ENCODE peak calls at places on chromosomes 1 and 21, in nine cellular contexts. X is tibial nerve, J is A549, Z is heart left ventricle, M is breast epithelium, K is gastrocnemius medialis, L is H54, B is body of pancreas, R is IMR-90. P is an unnamed sample.

GRCh38 chr1:244778356-244778755 is 57.1 kb upstream of the COX20 start:
- DNase-seq in X (no peak), J (no peak), Z (no peak), M (no peak), K (no peak), L (peak), B (no peak), R (peak), P (no peak)

GRCh38 chr1:39632491-39633417 is 6.7 kb downstream of the HEYL start:
- DNase-seq in X (peak), J (no peak), Z (peak), M (no peak), K (no peak), L (no peak), B (peak), R (peak), P (no peak)

GRCh38 chr1:171403396-171403795 is 81.9 kb upstream of the PRRC2C start:
- DNase-seq in X (no peak), J (no peak), Z (no peak), M (no peak), K (no peak), L (peak), B (no peak), R (no peak), P (no peak)

GRCh38 chr1:43933386-43934278 is at the start of gene ARTN:
- DNase-seq in X (no peak), J (no peak), Z (peak), M (no peak), K (no peak), L (no peak), B (peak), R (no peak), P (no peak)

GRCh38 chr1:9612162-9612845 is 23.6 kb downstream of the TMEM201 start:
- DNase-seq in X (no peak), J (no peak), Z (no peak), M (no peak), K (no peak), L (peak), B (no peak), R (no peak), P (no peak)

GRCh38 chr1:8408151-8408839 is 90.4 kb downstream of the SLC45A1 start:
- DNase-seq in X (no peak), J (no peak), Z (peak), M (no peak), K (peak), L (no peak), B (peak), R (peak), P (no peak)

GRCh38 chr1:16724718-16725438 is 15.4 kb upstream of the RNU1-4 start:
- DNase-seq in X (peak), J (no peak), Z (peak), M (peak), K (no peak), L (no peak), B (peak), R (no peak), P (no peak)

GRCh38 chr21:39316729-39317128 is 3.3 kb upstream of the BRWD1 start:
- DNase-seq in X (no peak), J (no peak), Z (no peak), M (no peak), K (no peak), L (no peak), B (no peak), R (no peak), P (no peak)

GRCh38 chr1:101242331-101243050 is 5.7 kb downstream of the S1PR1 start:
- DNase-seq in X (no peak), J (no peak), Z (no peak), M (no peak), K (no peak), L (no peak), B (no peak), R (no peak), P (no peak)

GRCh38 chr1:13930151-13930550 is 230.2 kb downstream of the PRDM2 start:
- DNase-seq in X (no peak), J (peak), Z (no peak), M (no peak), K (no peak), L (no peak), B (peak), R (no peak), P (peak)

GRCh38 chr1:4830756-4831155 is 176.3 kb downstream of the AJAP1 start:
- DNase-seq in X (no peak), J (no peak), Z (no peak), M (no peak), K (no peak), L (no peak), B (peak), R (no peak), P (no peak)

GRCh38 chr21:36698160-36699025 is 522 bp upstream of the SIM2 start:
- DNase-seq in X (no peak), J (peak), Z (peak), M (no peak), K (no peak), L (no peak), B (no peak), R (peak), P (peak)

GRCh38 chr1:25243907-25244306 is 3.3 kb downstream of the RSRP1 start:
- DNase-seq in X (no peak), J (no peak), Z (no peak), M (no peak), K (no peak), L (no peak), B (no peak), R (no peak), P (no peak)

GRCh38 chr1:186884266-186884665 is 55.5 kb downstream of the PLA2G4A start:
- DNase-seq in X (no peak), J (no peak), Z (no peak), M (no peak), K (no peak), L (no peak), B (no peak), R (peak), P (no peak)

GRCh38 chr1:184563308-184563707 is 176.5 kb downstream of the C1orf21 start:
- DNase-seq in X (no peak), J (peak), Z (no peak), M (no peak), K (no peak), L (peak), B (no peak), R (peak), P (no peak)

GRCh38 chr1:94866178-94866822 is 46.1 kb downstream of the SLC44A3 start:
- DNase-seq in X (no peak), J (no peak), Z (no peak), M (no peak), K (no peak), L (no peak), B (no peak), R (peak), P (no peak)

GRCh38 chr1:246566808-246567154 is 525 bp downstream of the CNST start:
- DNase-seq in X (peak), J (no peak), Z (no peak), M (no peak), K (peak), L (no peak), B (no peak), R (peak), P (no peak)

GRCh38 chr1:50272923-50273322 is 150.3 kb downstream of the DMRTA2 start:
- DNase-seq in X (no peak), J (no peak), Z (no peak), M (no peak), K (no peak), L (no peak), B (no peak), R (no peak), P (no peak)

GRCh38 chr1:152108899-152109222 is 6.4 kb downstream of the TCHH start:
- DNase-seq in X (no peak), J (peak), Z (peak), M (no peak), K (no peak), L (no peak), B (no peak), R (no peak), P (no peak)

GRCh38 chr1:38858833-38859560 is 575 bp downstream of the RRAGC start:
- DNase-seq in X (peak), J (peak), Z (peak), M (peak), K (peak), L (peak), B (peak), R (peak), P (no peak)

GRCh38 chr1:1293258-1293617 is 13.0 kb downstream of the SCNN1D start:
- DNase-seq in X (no peak), J (no peak), Z (no peak), M (no peak), K (no peak), L (no peak), B (no peak), R (no peak), P (no peak)

GRCh38 chr1:234585333-234586055 is 24.5 kb downstream of the IRF2BP2 start:
- DNase-seq in X (no peak), J (no peak), Z (no peak), M (no peak), K (peak), L (no peak), B (no peak), R (peak), P (no peak)

GRCh38 chr1:38962560-38962959 is 20.9 kb upstream of the RHBDL2 start:
- DNase-seq in X (no peak), J (no peak), Z (no peak), M (no peak), K (no peak), L (no peak), B (no peak), R (peak), P (no peak)

GRCh38 chr1:100188617-100189016 is 10.6 kb upstream of the LRRC39 start:
- DNase-seq in X (no peak), J (no peak), Z (peak), M (no peak), K (peak), L (no peak), B (no peak), R (peak), P (no peak)

GRCh38 chr1:48878191-48878940 is 101.7 kb upstream of the BEND5 start:
- DNase-seq in X (no peak), J (peak), Z (no peak), M (no peak), K (no peak), L (peak), B (no peak), R (peak), P (no peak)

GRCh38 chr1:116943438-116943837 is 33.7 kb downstream of the PTGFRN start:
- DNase-seq in X (no peak), J (no peak), Z (no peak), M (no peak), K (no peak), L (no peak), B (no peak), R (no peak), P (no peak)

GRCh38 chr1:210294991-210295773 is 33.5 kb upstream of the HHAT start:
- DNase-seq in X (no peak), J (no peak), Z (peak), M (no peak), K (no peak), L (no peak), B (peak), R (no peak), P (no peak)

DNA sequence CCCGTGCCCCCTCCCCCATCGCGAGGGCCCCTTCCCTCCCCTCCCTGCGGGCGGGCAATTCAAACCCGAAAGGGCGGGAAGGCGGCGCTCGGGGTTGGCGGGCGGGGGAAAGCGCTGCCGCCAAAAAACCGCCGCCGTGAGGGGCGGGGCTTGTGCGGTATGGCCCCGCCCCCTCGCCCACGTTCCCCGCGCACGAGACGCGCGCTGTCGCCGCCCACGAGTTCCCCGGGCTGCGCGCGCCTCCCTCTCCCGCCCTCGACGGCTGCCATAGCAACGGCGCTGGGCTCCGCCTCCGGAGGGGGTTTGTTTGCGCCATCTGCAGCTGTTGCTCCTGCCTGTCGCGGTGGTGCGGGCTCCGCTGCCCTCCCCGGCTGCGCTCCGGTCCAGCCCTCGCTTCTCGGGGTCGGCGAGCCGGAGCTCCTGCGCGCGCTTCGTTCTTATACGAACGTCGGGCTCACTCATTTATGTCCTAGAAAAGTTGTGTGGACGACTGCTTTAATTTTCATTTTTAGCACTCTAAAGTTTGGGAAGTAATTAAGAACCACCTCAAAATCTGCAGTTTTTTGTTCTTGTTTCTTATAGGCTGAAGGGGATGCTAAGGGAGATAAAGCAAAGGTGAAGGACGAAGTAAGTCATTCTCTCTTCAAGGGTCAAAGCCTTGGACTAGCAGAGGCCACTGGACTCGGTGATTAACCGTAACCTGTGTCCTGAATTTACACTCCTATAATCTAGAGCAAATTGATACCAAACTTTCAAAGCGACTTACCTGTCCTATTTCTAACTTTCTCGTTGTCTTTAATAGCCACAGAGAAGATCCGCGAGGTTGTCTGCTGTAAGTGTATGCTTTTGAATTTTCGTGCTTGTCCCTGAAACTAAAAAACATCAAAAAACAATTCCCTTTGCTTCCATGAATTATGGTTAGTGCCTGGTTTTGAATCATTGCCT is 933 bp downstream of the HMGN2 start:
- DNase-seq in X (peak), J (peak), Z (peak), M (peak), K (peak), L (peak), B (peak), R (peak), P (peak)
- TF ChIP-seq POLR2A in X (peak), J (no peak), Z (peak), M (peak), K (peak), L (no peak), B (no peak), R (no peak), P (peak)

GRCh38 chr1:26358411-26359384 is 4.8 kb upstream of the CRYBG2 start:
- DNase-seq in X (no peak), J (peak), Z (no peak), M (no peak), K (no peak), L (no peak), B (peak), R (no peak), P (no peak)

GRCh38 chr1:26354972-26355371 is 1.0 kb upstream of the CRYBG2 start:
- DNase-seq in X (no peak), J (no peak), Z (no peak), M (no peak), K (no peak), L (no peak), B (no peak), R (no peak), P (no peak)

GRCh38 chr1:26353976-26354820 is at the start of gene CRYBG2:
- DNase-seq in X (no peak), J (no peak), Z (no peak), M (peak), K (no peak), L (no peak), B (peak), R (no peak), P (no peak)

GRCh38 chr1:26356106-26356505 is 2.2 kb upstream of the CRYBG2 start:
- DNase-seq in X (no peak), J (no peak), Z (no peak), M (no peak), K (no peak), L (no peak), B (no peak), R (no peak), P (no peak)

GRCh38 chr1:26357121-26357602 is 3.2 kb upstream of the CRYBG2 start:
- DNase-seq in X (no peak), J (no peak), Z (no peak), M (no peak), K (no peak), L (peak), B (no peak), R (no peak), P (no peak)
- TF ChIP-seq POLR2A in X (no peak), J (no peak), Z (no peak), M (no peak), K (no peak), L (no peak), B (no peak), R (no peak), P (no peak)

DNA sequence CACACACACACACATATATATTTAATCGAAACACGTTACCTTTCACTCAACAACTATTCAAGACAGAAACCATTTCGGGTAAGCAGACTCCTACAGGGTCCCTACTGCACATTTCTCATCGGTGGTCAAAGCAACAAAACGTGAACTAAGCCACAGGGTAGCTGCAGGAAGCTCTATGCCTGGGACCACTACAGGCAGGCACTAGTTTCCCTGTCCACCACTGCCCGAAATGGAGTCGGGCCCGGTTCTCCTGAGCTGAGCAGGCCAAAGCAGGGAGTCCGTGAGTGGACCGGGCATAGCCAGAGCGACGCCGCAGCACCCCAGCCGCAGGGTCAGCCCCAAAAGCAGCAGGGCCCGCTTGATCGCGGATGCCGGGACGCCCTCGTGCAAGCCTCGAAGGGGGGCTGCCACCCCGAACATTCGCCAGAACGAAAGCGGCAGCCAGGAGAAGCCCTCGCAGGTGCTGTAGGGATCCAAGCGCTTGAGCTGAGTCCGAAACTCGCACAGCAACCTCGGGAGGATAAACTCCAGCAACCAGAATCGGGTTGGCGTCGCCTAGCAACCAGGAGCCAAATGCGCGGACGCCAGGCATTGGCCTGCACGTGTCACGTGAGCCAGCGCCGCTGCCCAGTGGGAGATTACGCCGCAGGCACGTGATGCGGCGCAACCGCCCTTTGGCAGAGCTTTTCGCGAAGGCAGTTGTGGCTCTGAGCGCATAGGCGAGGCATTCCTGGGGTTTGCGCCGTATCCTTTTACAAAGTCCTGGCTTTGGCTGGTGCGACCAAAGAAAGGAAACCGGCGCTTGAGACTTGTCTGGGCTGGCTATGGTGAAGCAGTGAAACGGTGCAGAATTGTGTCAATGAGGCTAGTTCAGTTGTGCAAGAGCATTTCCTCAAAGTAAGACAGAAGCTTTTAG is 13.9 kb upstream of the DDI2 start:
- DNase-seq in X (peak), J (peak), Z (peak), M (peak), K (peak), L (peak), B (peak), R (peak), P (peak)
- TF ChIP-seq POLR2A in X (peak), J (peak), Z (peak), M (peak), K (peak), L (no peak), B (peak), R (no peak), P (peak)

DNA sequence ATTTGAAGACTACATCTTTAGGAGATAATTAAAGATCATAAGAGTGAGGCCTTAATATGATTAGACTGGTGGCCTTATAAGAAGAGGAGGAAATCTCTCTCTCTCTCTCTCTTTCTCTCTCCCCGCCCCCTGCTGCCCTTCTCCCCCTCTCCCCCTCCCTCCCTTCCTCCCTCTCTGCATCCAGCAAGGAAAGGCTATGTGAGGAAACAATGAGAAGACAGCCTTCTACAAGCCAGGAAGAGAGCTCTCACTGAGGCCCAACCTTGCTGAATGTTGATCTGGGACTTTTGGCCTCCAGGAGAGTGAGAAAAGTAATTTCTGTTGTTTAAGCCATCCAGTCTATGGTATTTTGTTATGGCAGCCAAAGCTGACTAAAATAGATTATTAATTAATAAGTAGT is 21.6 kb downstream of the FOXD3 start:
- DNase-seq in X (no peak), J (no peak), Z (no peak), M (no peak), K (no peak), L (no peak), B (no peak), R (no peak), P (no peak)
- TF ChIP-seq POLR2A in X (no peak), J (no peak), Z (no peak), M (no peak), K (no peak), L (no peak), B (no peak), R (no peak), P (no peak)

GRCh38 chr1:67571406-67571805 is 113.6 kb upstream of the GADD45A start:
- DNase-seq in X (no peak), J (no peak), Z (no peak), M (no peak), K (no peak), L (no peak), B (no peak), R (no peak), P (no peak)

GRCh38 chr1:67574221-67574620 is 110.8 kb upstream of the GADD45A start:
- DNase-seq in X (no peak), J (no peak), Z (no peak), M (no peak), K (no peak), L (no peak), B (no peak), R (no peak), P (no peak)

GRCh38 chr1:67572217-67572593 is 112.8 kb upstream of the GADD45A start:
- DNase-seq in X (no peak), J (no peak), Z (no peak), M (no peak), K (peak), L (no peak), B (no peak), R (no peak), P (no peak)

GRCh38 chr1:67573481-67573880 is 111.5 kb upstream of the GADD45A start:
- DNase-seq in X (no peak), J (no peak), Z (no peak), M (no peak), K (no peak), L (no peak), B (peak), R (peak), P (no peak)

DNA sequence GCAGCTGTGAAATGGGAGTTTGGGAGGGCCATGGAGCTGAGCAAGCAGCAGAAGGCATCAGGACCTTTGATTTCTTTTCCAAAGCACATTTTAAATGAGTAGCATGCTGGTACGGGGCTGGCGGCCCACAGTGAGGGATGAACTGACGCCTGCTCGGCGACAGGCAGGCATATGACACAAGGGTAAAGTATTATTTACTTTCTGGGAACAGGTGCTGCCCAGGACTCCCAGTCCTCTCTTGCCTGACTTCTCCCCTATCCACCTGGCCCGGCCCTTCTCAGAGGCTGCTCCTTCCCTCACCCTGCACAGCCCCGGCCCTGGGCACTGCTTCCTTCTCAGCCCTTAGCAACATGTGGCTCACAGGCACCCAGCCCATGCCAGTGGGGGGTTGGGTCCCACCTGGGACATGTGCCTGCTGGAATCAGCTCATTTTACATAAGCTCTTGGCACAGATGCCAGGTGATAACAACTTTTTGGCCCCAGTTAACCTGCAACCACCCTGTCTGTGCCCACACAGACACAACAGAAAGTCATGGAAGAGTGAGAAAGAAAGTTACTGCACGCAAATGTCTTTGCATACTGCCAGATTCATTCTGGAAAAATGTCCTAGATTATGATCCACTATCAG is 112.3 kb upstream of the GADD45A start:
- DNase-seq in X (no peak), J (no peak), Z (peak), M (no peak), K (peak), L (no peak), B (peak), R (peak), P (no peak)
- TF ChIP-seq POLR2A in X (no peak), J (no peak), Z (no peak), M (no peak), K (peak), L (no peak), B (peak), R (no peak), P (no peak)